ENCODE peak calls at places on chromosomes 2 and 18, in eight cellular contexts. K is SK-MEL-5; J is HT-29; Q is stimulated activated CD8-positive, alpha-beta memory T cell treated with anti-CD3 and anti-CD28 coated beads, Interleukin-7, amount 100 ng/mL, for 1 hour; I is hepatocyte; A is activated T-cell treated with anti-CD3 and anti-CD28 coated beads for 48 hours; T is HS-5; F is anterior cingulate cortex. P is an unnamed sample.

GRCh38 chr2:104050632-104051242 is 803.2 kb upstream of the POU3F3 start:
- DNase-seq in F (no peak), T (no peak), K (no peak), I (no peak), A (no peak), Q (no peak), J (no peak), P (no peak)

GRCh38 chr2:72934683-72935610 is 17.6 kb downstream of the EMX1 start:
- DNase-seq in A (no peak), K (peak; percentile 49), F (no peak), J (peak; percentile 77), Q (no peak), T (no peak), I (no peak), P (peak; percentile 56)

GRCh38 chr2:157830696-157831570 is 45.2 kb downstream of the ACVR1 start:
- DNase-seq in F (no peak), A (no peak), J (peak; percentile 74), Q (no peak), T (peak; percentile 84), K (peak; percentile 87), I (peak; percentile 72), P (no peak)

GRCh38 chr2:172864182-172864581 is 128.5 kb downstream of the RAPGEF4 start:
- DNase-seq in K (peak; percentile 75), T (no peak), Q (no peak), I (peak; percentile 60), F (peak; percentile 18), J (peak; percentile 45), A (peak; percentile 34), P (peak; percentile 11)

GRCh38 chr2:53312181-53312580 is 455.4 kb upstream of the CHAC2 start:
- DNase-seq in T (no peak), Q (no peak), A (no peak), J (no peak), F (no peak), I (no peak), K (no peak), P (no peak)

GRCh38 chr2:169664600-169664977 is 29.6 kb downstream of the CFAP210 start:
- DNase-seq in J (no peak), F (no peak), T (no peak), A (no peak), K (no peak), I (no peak), Q (no peak), P (no peak)

GRCh38 chr2:8648441-8648840 is 33.4 kb upstream of the ID2 start:
- DNase-seq in F (no peak), K (no peak), T (no peak), Q (no peak), A (no peak), I (no peak), J (no peak), P (no peak)

GRCh38 chr2:185990861-185991525 is 252.4 kb downstream of the FSIP2 start:
- DNase-seq in F (no peak), Q (no peak), T (no peak), A (no peak), K (no peak), I (peak; percentile 32), J (no peak), P (no peak)

GRCh38 chr18:54606835-54607212 is 15.8 kb downstream of the DYNAP start:
- DNase-seq in J (no peak), I (peak; percentile 36), K (no peak), T (no peak), Q (no peak), A (no peak), F (no peak), P (no peak)